ENCODE peak calls at places on chromosome 15, in four cellular contexts. Q is fibroblast of lung, F is suprapubic skin, B is GM23338. K is an unnamed sample.

GRCh38 chr15:98649621-98649995 is 1.3 kb downstream of the IGF1R start:
- DNase-seq in B (no peak), F (peak), Q (peak), K (peak)

GRCh38 chr15:75706682-75706954 is 6.0 kb downstream of the CSPG4 start:
- DNase-seq in Q (no peak), B (no peak), F (no peak), K (no peak)

GRCh38 chr15:52787549-52788098 is 2.5 kb downstream of the ONECUT1 start:
- DNase-seq in B (peak), F (peak), Q (no peak), K (peak)

GRCh38 chr15:92636950-92637481 is 18.6 kb downstream of the FAM174B start:
- DNase-seq in Q (no peak), B (peak), F (no peak), K (no peak)

GRCh38 chr15:60616147-60616546 is 137.2 kb upstream of the ICE2 start:
- DNase-seq in F (no peak), Q (no peak), B (no peak), K (no peak)

GRCh38 chr15:75043509-75044257 is 20.3 kb downstream of the PPCDC start:
- DNase-seq in B (no peak), F (peak), Q (peak), K (peak)

GRCh38 chr15:64251121-64251520 is 88.3 kb upstream of the PPIB start:
- DNase-seq in F (no peak), B (no peak), Q (peak), K (no peak)

GRCh38 chr15:37764733-37765191 is 169.7 kb upstream of the TMCO5A start:
- DNase-seq in B (peak), F (no peak), Q (peak), K (peak)

GRCh38 chr15:91849749-91850161 is 3.8 kb upstream of the SLCO3A1 start:
- DNase-seq in F (no peak), Q (peak), B (peak), K (no peak)

GRCh38 chr15:53457479-53457878 is 302.0 kb downstream of the WDR72 start:
- DNase-seq in Q (no peak), B (no peak), F (no peak), K (no peak)

GRCh38 chr15:51377038-51377761 is 35.7 kb downstream of the GLDN start:
- DNase-seq in F (no peak), B (no peak), Q (peak), K (no peak)

GRCh38 chr15:64828985-64829384 is 3.5 kb upstream of the PIF1 start:
- DNase-seq in Q (no peak), B (no peak), F (no peak), K (no peak)

GRCh38 chr15:77419836-77420609 is at the start of gene PEAK1:
- DNase-seq in F (peak), Q (peak), B (peak), K (peak)
- TF ChIP-seq CTCF in F (no peak), Q (no peak), B (no peak), K (no peak)

DNA sequence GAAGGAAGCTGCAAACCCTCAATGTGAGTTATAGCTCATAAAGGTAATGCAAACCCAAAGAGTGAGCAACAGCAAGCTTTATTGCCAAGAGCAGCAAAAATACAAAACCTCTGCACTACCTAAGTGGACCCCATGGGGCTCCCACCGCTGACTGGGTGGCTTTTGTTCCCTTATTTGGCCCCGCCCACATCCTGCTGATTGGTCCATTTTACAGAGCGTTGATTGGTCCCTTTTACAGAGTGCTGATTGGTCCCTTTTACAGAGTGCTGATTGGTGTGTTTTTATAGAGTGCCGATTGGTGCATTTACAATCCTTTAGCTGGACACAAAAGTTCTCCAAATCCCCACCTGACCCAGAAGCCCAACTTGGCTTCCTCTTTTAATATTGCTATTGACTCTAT is 154.5 kb upstream of the NSMCE3 start:
- DNase-seq in F (no peak), B (peak), Q (no peak), K (no peak)
- H3K27ac ChIP-seq in F (no peak), B (no peak), Q (no peak), K (no peak)

GRCh38 chr15:55795031-55795430 is 52.1 kb upstream of the PRTG start:
- DNase-seq in B (no peak), Q (no peak), F (no peak), K (no peak)

GRCh38 chr15:55791576-55792400 is 48.8 kb upstream of the PRTG start:
- DNase-seq in B (no peak), Q (peak), F (no peak), K (no peak)

GRCh38 chr15:55784284-55784683 is 41.3 kb upstream of the PRTG start:
- DNase-seq in F (no peak), Q (no peak), B (no peak), K (no peak)

GRCh38 chr15:55786341-55786740 is 43.4 kb upstream of the PRTG start:
- DNase-seq in B (peak), F (no peak), Q (no peak), K (no peak)

GRCh38 chr15:55789066-55789660 is 46.2 kb upstream of the PRTG start:
- DNase-seq in Q (no peak), F (no peak), B (peak), K (no peak)
- TF ChIP-seq CTCF in Q (peak), F (peak), B (peak), K (no peak)

DNA sequence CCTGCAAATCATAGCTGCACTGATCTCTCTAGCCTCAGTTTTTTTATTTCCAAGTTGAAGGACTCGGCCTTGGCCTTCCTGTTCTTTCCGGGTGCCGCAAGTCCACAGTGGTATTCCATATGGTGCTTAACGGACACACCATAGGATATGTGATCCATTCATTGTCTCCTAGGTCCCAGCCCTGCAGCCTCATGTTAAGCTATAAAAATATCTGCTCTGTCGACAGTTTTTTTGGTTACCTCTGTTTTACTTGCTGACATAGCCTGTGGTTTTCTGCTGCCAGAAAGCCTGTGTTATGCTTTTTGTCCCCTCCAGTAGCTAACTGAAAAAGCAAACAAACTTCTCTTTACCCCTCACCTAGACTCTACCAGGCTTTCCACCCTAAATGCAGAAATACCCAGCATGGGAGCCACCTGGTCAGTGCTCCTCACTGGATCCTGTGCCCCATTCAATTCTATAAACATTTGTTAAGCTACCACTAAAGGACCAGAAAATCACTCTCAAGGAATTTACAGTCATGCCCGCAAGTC is 5.3 kb downstream of the INAFM2 start:
- DNase-seq in Q (no peak), F (no peak), B (no peak), K (no peak)
- H3K27ac ChIP-seq in Q (no peak), F (no peak), B (no peak), K (no peak)

DNA sequence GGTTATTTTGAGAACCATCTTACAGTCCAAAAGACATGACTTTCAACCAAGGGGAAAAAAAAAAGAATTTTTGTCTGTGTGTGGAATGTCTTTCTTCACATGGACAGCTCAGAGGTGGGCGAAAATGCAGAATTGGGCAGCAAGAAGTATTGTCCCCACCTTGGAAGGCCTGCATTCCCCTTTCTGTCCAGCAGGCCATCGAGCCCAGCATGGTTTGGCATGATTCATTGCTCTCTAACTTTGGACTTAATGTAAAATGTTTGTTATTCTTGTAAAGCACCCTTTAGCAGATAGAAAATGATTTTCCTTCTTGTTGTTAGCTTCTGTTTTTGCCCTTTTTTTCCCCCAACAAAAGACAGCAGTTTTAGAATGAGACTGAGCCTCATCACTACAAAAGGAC is 12.4 kb downstream of the MYO1E start:
- DNase-seq in Q (no peak), F (no peak), B (peak), K (no peak)
- TF ChIP-seq CTCF in Q (no peak), F (no peak), B (peak), K (no peak)

DNA sequence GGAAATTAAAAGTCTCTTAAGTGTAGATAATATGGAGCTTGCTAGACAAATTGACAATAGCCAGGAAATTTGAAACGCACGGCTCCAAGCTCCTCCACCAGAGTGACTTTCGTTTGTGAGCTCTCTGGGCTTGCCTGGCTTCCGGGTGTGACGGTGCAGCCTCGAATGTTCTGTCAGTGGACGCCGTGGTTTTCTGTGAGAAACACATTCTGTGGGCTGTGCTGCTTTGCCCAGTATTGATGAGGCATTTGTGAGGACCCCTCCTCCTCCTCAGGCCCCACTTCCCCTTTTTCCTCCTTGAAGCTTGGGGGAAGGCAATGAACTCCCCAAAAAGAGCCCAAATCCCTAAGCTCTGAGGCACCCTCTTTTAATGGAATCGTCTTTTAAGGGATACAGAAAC is 40.7 kb downstream of the POLR2M start:
- DNase-seq in F (no peak), B (peak), Q (no peak), K (no peak)
- H3K27ac ChIP-seq in F (no peak), B (no peak), Q (no peak), K (no peak)

K was measured in right lobe of liver.